ENCODE peak calls at places on chromosomes 7 and 10, in four cellular contexts. P is heart left ventricle, C is ovary, T is vagina. G is an unnamed sample. For H3K4me1, the result is how much of the 10 kb centered on the place peaks cover.

GRCh38 chr7:75916259-75916658 is 1.3 kb downstream of the POR start:
- DNase-seq in C (no peak), T (no peak), P (no peak), G (no peak)

GRCh38 chr7:54397836-54398612 is 144.2 kb upstream of the VSTM2A start:
- DNase-seq in C (no peak), P (no peak), T (no peak), G (no peak)

GRCh38 chr10:110746254-110746826 is 102.2 kb downstream of the RBM20 start:
- DNase-seq in P (peak), C (peak), T (no peak), G (no peak)

GRCh38 chr10:31262672-31263071 is 56.3 kb upstream of the ZEB1 start:
- DNase-seq in T (no peak), C (peak), P (peak), G (no peak)

GRCh38 chr10:17003151-17003550 is 126.5 kb downstream of the CUBN start:
- DNase-seq in P (no peak), C (no peak), T (no peak), G (no peak)

GRCh38 chr7:107078517-107078966 is 34.0 kb downstream of the PRKAR2B start:
- DNase-seq in P (no peak), C (no peak), T (no peak), G (no peak)

GRCh38 chr10:49738616-49739360 is 23.3 kb downstream of the OGDHL start:
- DNase-seq in T (no peak), P (no peak), C (no peak), G (no peak)

GRCh38 chr7:1638113-1638726 is 31.9 kb upstream of the ELFN1 start:
- DNase-seq in P (no peak), C (no peak), T (no peak), G (no peak)

GRCh38 chr7:7569615-7570014 is 2.9 kb downstream of the MIOS start:
- DNase-seq in P (no peak), T (no peak), C (no peak), G (no peak)

GRCh38 chr10:124083047-124083739 is 10.2 kb downstream of the CHST15 start:
- DNase-seq in P (no peak), T (no peak), C (no peak), G (no peak)

GRCh38 chr7:76069238-76069638 is 21.3 kb downstream of the MDH2 start:
- DNase-seq in C (peak), T (no peak), P (peak), G (no peak)

GRCh38 chr10:74419491-74420466 is 268.8 kb downstream of the ADK start:
- DNase-seq in C (no peak), T (no peak), P (no peak), G (no peak)

GRCh38 chr10:30502266-30503058 is 68.5 kb downstream of the MAP3K8 start:
- DNase-seq in C (no peak), P (peak), T (no peak), G (no peak)

GRCh38 chr7:138727336-138728099 is 26.4 kb upstream of the SVOPL start:
- DNase-seq in C (no peak), P (no peak), T (no peak), G (no peak)

GRCh38 chr10:61662794-61663259 is at the start of gene CABCOCO1:
- DNase-seq in P (peak), T (no peak), C (peak), G (peak)

GRCh38 chr10:117226813-117227451 is 14.0 kb upstream of the SLC18A2 start:
- DNase-seq in C (no peak), T (no peak), P (no peak), G (no peak)

DNA sequence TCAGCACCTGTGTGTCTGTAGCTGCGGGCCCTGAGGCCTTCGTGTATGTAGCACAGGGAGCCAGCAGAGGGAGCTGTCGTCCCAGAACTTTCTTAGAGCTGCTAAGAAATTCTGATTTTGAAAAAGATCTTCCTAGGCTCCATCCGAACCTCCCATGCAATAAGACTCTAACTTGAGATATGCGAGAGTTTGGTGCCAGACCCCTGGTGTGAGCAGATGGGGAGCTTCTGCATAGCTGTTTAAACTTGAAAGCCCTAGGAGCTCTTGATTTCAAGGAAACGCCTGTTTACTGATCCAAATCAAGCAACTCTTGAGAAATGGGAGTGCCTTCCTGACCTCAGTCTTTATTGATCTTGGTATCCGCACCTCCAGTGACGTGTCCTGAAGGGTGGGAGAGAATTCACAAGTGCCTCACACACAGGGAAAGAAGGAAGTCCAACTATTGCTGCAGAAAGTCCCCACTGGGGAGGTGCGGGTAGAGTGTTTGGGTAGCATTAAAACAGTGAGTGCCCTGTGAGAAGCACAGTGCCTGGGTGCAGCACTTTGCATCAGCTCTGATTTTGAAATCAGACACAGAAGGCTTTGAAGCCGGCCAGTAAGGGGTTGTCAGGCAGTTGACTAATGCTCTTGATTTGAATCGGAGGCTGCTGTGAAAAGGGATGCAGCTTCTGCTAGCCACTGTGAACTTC is 66.4 kb upstream of the STRIP2 start:
- DNase-seq in T (no peak), C (peak), P (peak), G (peak)
- TF ChIP-seq POLR2A in T (no peak), C (no peak), P (no peak), G (no peak)

GRCh38 chr10:69866688-69867461 is 65.2 kb downstream of the COL13A1 start:
- DNase-seq in C (peak), T (no peak), P (peak), G (no peak)
- TF ChIP-seq CTCF in C (no peak), T (no peak), P (no peak), G (no peak)

DNA sequence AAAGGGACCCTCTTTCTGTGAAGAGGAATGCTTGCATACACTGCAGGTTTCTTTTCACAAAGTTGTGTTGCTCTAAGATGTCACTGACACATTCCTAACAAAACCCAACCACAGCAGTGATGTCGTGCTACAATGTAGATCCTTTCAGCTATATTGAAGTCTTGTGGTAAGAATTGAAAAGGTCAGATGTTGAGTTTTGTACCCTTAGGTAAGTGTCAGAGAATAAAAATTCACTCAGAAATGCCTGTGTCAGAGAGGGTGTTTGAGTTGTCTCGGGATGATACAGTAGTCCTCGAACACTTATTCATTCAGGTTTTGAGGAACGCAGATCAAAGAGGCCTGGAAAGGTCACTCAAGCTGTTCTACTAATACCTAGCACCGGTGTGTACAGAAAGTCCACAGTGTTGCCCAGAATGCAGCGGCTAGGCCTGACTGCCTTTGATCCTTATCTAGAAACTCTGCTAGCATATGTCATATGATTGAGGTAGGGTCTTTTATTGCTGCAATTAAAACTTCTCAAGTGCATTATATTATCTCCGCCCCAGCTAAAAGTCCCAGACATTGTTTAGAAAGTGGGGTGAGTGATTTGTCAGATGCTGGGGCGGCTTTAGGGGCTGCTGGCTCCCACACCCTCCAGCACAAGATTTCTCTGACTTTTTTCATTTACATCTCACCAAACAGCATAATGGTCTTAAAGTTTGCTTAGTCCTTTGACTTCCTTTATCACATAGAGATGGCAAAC is 26.0 kb downstream of the RNF32 start:
- DNase-seq in T (no peak), C (no peak), P (no peak), G (no peak)
- H3K4me1 ChIP-seq in T (under half), C (under half), P (under half), G (under half)

DNA sequence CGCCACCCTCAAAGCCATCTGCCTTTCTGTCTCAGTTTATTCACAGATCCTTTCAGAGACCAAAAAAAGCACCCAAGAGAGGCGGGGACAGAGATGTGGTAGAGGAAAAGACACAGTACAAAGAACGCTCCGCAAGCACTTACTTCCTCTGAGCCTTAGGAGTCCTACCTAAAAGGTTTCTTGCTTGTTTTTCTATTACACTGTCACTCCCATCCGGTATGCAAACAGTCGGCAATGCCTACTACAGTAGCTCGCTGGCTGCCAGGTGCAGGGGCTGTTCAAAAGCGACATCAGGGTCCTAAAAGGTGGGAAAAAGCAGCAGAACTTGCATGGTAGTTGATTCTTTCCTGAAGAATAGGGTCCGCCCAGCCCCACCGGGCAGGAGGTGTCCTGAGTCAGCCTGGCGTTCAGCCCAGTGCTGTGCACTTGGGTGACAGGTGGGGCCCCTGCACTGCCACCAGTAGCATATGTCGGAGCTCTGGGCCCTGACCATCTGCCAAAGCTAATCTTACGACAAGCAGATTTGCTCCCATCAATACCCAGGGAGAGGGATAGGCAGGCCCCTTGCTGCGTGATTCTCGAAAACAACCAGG is 685 bp downstream of the TECPR1 start:
- DNase-seq in C (no peak), P (peak), T (no peak), G (no peak)
- TF ChIP-seq POLR2A in C (no peak), P (no peak), T (no peak), G (no peak)

GRCh38 chr7:130721486-130722277 is 12.3 kb downstream of the KLF14 start:
- DNase-seq in C (peak), P (peak), T (no peak), G (peak)
- TF ChIP-seq CTCF in C (peak), P (peak), T (peak), G (peak)

GRCh38 chr7:25429731-25430130 is 201.4 kb upstream of the NPVF start:
- DNase-seq in P (no peak), C (no peak), T (no peak), G (peak)
- H3K4me1 ChIP-seq in P (under half), C (under half), T (under half), G (under half)

G was measured in right lobe of liver.